ENCODE peak calls at places on chromosomes 3 and 15, in seven cellular contexts. V is fibroblast of lung; F is esophagus muscularis mucosa; C is lower lobe of right lung; X is OCI-LY7; R is effector memory CD4-positive, alpha-beta T cell; N is CD8-positive, alpha-beta T cell. Q is an unnamed sample.

GRCh38 chr3:138678874-138679392 is 70.4 kb downstream of the FAIM start:
- DNase-seq in V (no peak), F (no peak), C (no peak), X (no peak), R (no peak), N (no peak), Q (no peak)

GRCh38 chr3:39193391-39193790 is 996 bp upstream of the XIRP1 start:
- DNase-seq in V (peak; percentile 67), F (no peak), C (no peak), X (no peak), R (no peak), N (no peak), Q (no peak)

GRCh38 chr3:32410367-32411246 is 19.0 kb downstream of the CMTM7 start:
- DNase-seq in V (no peak), F (no peak), C (no peak), X (no peak), R (no peak), N (no peak), Q (no peak)

GRCh38 chr3:188533172-188533571 is 379.2 kb downstream of the LPP start:
- DNase-seq in V (no peak), F (no peak), C (no peak), X (no peak), R (no peak), N (no peak), Q (no peak)

GRCh38 chr15:80988148-80988796 is 1.3 kb downstream of the MESD start:
- DNase-seq in V (peak; percentile 14), F (no peak), C (no peak), X (no peak), R (no peak), N (no peak), Q (no peak)

GRCh38 chr3:115922681-115923347 is 299.5 kb downstream of the GAP43 start:
- DNase-seq in V (peak; percentile 66), F (no peak), C (no peak), X (no peak), R (no peak), N (no peak), Q (no peak)

GRCh38 chr3:143596957-143597642 is 251.2 kb downstream of the SLC9A9 start:
- DNase-seq in V (no peak), F (peak; percentile 45), C (no peak), X (no peak), R (no peak), N (no peak), Q (no peak)

GRCh38 chr3:46604127-46604526 is 8.2 kb upstream of the FAM240A start:
- DNase-seq in V (no peak), F (no peak), C (no peak), X (no peak), R (no peak), N (no peak), Q (no peak)

GRCh38 chr3:72018339-72018984 is 233.5 kb upstream of the PROK2 start:
- DNase-seq in V (no peak), F (no peak), C (no peak), X (no peak), R (no peak), N (no peak), Q (no peak)

GRCh38 chr15:41886741-41887140 is 7.1 kb downstream of the SPTBN5 start:
- DNase-seq in V (no peak), F (no peak), C (no peak), X (no peak), R (no peak), N (no peak), Q (no peak)

GRCh38 chr3:54641226-54642014 is 286.4 kb downstream of the LRTM1 start:
- DNase-seq in V (no peak), F (no peak), C (no peak), X (no peak), R (no peak), N (no peak), Q (no peak)

GRCh38 chr15:70200511-70200991 is 102.8 kb upstream of the TLE3 start:
- DNase-seq in V (no peak), F (no peak), C (no peak), X (no peak), R (no peak), N (no peak), Q (no peak)

GRCh38 chr3:104696470-104696869 is 670.2 kb upstream of the ALCAM start:
- DNase-seq in V (no peak), F (no peak), C (no peak), X (no peak), R (no peak), N (no peak), Q (no peak)

GRCh38 chr15:60038111-60038521 is 34.0 kb downstream of the FOXB1 start:
- DNase-seq in V (no peak), F (peak; percentile 90), C (no peak), X (no peak), R (no peak), N (no peak), Q (no peak)

GRCh38 chr15:97993310-97993738 is 32.8 kb downstream of the ARRDC4 start:
- DNase-seq in V (peak; percentile 29), F (no peak), C (no peak), X (no peak), R (no peak), N (no peak), Q (no peak)

GRCh38 chr15:44790215-44790614 is 53.9 kb downstream of the TRIM69 start:
- DNase-seq in V (no peak), F (no peak), C (no peak), X (no peak), R (no peak), N (no peak), Q (no peak)

GRCh38 chr3:31232049-31233040 is 300.4 kb upstream of the STT3B start:
- DNase-seq in V (peak; percentile 41), F (no peak), C (no peak), X (peak; percentile 46), R (no peak), N (no peak), Q (no peak)

GRCh38 chr3:30688776-30689175 is 82.4 kb downstream of the TGFBR2 start:
- DNase-seq in V (peak; percentile 67), F (no peak), C (no peak), X (no peak), R (no peak), N (no peak), Q (no peak)

GRCh38 chr3:3196148-3196861 is 16.8 kb upstream of the CRBN start:
- DNase-seq in V (peak; percentile 10), F (no peak), C (no peak), X (peak; percentile 3), R (no peak), N (no peak), Q (no peak)

GRCh38 chr3:126557761-126558160 is 971 bp downstream of the C3orf22 start:
- DNase-seq in V (no peak), F (peak; percentile 85), C (no peak), X (no peak), R (no peak), N (peak; percentile 38), Q (no peak)

GRCh38 chr3:43023766-43024165 is 44.7 kb downstream of the GASK1A start:
- DNase-seq in V (no peak), F (no peak), C (no peak), X (no peak), R (no peak), N (no peak), Q (no peak)

GRCh38 chr15:63504979-63505841 is 817 bp downstream of the USP3 start:
- DNase-seq in V (peak; percentile 61), F (no peak), C (peak; percentile 83), X (peak; percentile 81), R (peak; percentile 9), N (peak; percentile 70), Q (no peak)

GRCh38 chr3:46893146-46893748 is 15.7 kb downstream of the PTH1R start:
- DNase-seq in V (no peak), F (no peak), C (peak; percentile 37), X (no peak), R (no peak), N (no peak), Q (peak; percentile 15)

DNA sequence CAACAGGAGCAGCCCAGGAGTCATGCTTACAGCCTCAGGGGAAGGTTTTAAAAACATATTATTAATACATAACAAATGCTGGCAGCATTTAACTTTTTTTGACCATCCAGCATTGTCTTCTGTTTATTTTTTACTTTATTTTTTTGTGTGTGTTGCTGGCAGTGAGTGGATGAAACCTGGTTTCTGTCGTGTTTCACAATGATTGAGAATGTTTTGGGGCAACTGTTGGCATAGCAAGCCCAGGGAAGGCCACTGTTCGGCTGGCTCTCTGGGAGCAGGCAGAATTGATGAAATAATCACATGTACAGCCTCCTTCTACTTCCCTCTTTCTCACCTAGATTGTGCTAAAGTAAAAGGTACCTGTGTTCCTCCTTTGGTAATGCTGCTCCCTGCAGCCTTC is 190.2 kb downstream of the NR1D2 start:
- DNase-seq in V (no peak), F (peak; percentile 77), C (no peak), X (no peak), R (no peak), N (no peak), Q (no peak)
- H3K27ac ChIP-seq in V (no peak overlapping the region), F (peak overlapping the region; percentile 76), C (no peak overlapping the region), X (no peak overlapping the region), R (no peak overlapping the region), N (no peak overlapping the region), Q (no peak overlapping the region)

DNA sequence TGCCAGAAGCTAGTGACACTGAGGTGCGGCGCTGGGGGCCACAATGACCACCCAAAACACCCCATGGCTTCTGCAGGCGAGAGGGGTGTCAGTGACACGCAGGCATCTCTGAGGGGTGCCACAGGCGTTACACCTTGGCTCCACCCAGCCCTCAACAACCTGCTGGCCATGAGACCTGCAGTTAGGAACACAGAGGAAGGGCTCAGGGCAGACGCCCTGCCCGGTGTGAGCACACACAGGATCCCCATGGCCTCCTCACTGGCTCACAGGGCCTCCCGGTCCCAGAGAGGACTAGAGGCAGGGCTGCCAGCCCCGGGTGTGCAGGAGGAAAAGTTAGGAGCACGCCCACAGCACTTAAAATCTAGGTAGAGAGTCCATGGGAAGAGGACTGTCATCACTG is 35.1 kb downstream of the CYFIP1 start:
- DNase-seq in V (no peak), F (no peak), C (no peak), X (no peak), R (no peak), N (no peak), Q (no peak)
- H3K27ac ChIP-seq in V (no peak overlapping the region), F (no peak overlapping the region), C (no peak overlapping the region), X (no peak overlapping the region), R (no peak overlapping the region), N (no peak overlapping the region), Q (no peak overlapping the region)

DNA sequence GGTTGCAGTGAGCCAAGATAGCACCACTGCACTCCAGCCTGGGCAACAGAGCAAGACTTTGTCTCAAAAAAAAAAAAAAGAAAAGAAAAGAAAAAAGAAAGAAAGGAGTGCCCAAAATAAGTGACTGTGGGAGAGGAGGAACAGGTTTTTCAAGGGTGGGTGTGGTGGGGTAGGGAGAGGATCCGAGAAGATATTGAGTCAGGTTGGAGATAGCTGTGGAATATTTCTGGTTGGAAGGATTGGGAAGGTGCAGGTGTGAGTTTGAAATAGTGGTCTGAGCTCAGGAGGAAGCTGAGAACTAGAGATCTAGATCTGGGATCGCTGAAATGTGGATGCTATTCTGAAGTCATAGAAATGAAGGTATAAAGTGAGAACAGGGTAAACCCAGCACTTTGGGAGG is 7.8 kb downstream of the SCAMP2 start:
- DNase-seq in V (no peak), F (no peak), C (no peak), X (no peak), R (no peak), N (no peak), Q (no peak)
- H3K27ac ChIP-seq in V (no peak overlapping the region), F (no peak overlapping the region), C (no peak overlapping the region), X (no peak overlapping the region), R (no peak overlapping the region), N (no peak overlapping the region), Q (no peak overlapping the region)

DNA sequence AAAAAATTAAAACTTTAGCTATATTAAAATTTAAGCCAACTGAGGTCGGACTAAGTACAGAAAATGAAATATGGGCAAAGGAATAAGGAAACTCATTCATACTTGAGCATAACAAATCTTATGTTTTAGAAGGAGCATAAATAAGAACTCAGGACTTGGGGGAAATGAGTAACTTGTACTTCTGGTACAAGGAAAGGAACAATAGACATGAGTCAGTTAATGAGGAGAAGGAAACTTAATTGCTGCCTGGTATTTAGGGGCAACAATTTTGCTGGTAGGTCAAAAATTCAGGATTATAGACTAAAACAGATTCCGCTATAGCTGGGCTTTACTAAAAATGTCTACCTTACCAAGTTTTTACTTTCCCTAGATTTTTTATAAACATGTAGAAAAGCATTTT is 113.1 kb downstream of the MYO5A start:
- DNase-seq in V (no peak), F (no peak), C (no peak), X (no peak), R (no peak), N (no peak), Q (no peak)
- H3K27ac ChIP-seq in V (no peak overlapping the region), F (no peak overlapping the region), C (no peak overlapping the region), X (no peak overlapping the region), R (no peak overlapping the region), N (no peak overlapping the region), Q (no peak overlapping the region)